ENCODE peak calls at places on chromosomes 12 and 14, in four cellular contexts. F is Right ventricle myocardium superior, A is HCT116, P is T-helper 2 cell. T is an unnamed sample.

GRCh38 chr12:116539905-116540482 is 19.2 kb upstream of the MAP1LC3B2 start:
- DNase-seq in F (peak), A (no peak), P (peak), T (peak)

GRCh38 chr12:75600146-75600545 is 88.7 kb upstream of the KRR1 start:
- DNase-seq in F (no peak), A (no peak), P (no peak), T (no peak)

GRCh38 chr12:32261638-32262037 is 137.7 kb upstream of the FGD4 start:
- DNase-seq in F (no peak), A (no peak), P (no peak), T (peak)

GRCh38 chr12:64669270-64669842 is 59.1 kb downstream of the RASSF3 start:
- DNase-seq in F (peak), A (no peak), P (peak), T (peak)

GRCh38 chr14:51544901-51545300 is 106.8 kb upstream of the FRMD6 start:
- DNase-seq in F (no peak), A (no peak), P (no peak), T (no peak)

GRCh38 chr12:76595056-76595455 is 35.5 kb upstream of the OSBPL8 start:
- DNase-seq in F (no peak), A (no peak), P (no peak), T (no peak)

GRCh38 chr14:22980672-22981089 is 1.7 kb downstream of the AJUBA start:
- DNase-seq in F (no peak), A (no peak), P (peak), T (peak)

GRCh38 chr12:115199831-115200230 is 515.9 kb upstream of the TBX3 start:
- DNase-seq in F (no peak), A (no peak), P (no peak), T (no peak)

GRCh38 chr12:53287741-53288216 is 7.6 kb upstream of the PFDN5 start:
- DNase-seq in F (peak), A (no peak), P (peak), T (peak)

GRCh38 chr14:30610719-30611388 is 11.3 kb upstream of the SCFD1 start:
- DNase-seq in F (peak), A (peak), P (peak), T (peak)

GRCh38 chr12:69916541-69917270 is 91.7 kb downstream of the MYRFL start:
- DNase-seq in F (no peak), A (no peak), P (no peak), T (no peak)

GRCh38 chr12:58233886-58234285 is 292.5 kb downstream of the ATP23 start:
- DNase-seq in F (no peak), A (no peak), P (no peak), T (no peak)

GRCh38 chr14:105366386-105367074 is 31.8 kb upstream of the TEX22 start:
- DNase-seq in F (no peak), A (no peak), P (no peak), T (no peak)

GRCh38 chr14:100402631-100403030 is 79.5 kb downstream of the SLC25A47 start:
- DNase-seq in F (no peak), A (no peak), P (no peak), T (peak)

GRCh38 chr12:67853204-67853603 is 136.0 kb upstream of the IFNG-AS1 start:
- DNase-seq in F (no peak), A (no peak), P (no peak), T (no peak)

GRCh38 chr14:62428429-62429203 is 616.6 kb downstream of the KCNH5 start:
- DNase-seq in F (no peak), A (no peak), P (no peak), T (peak)

GRCh38 chr14:70641548-70642312 is at the start of gene TTC9:
- DNase-seq in F (no peak), A (no peak), P (peak), T (peak)

GRCh38 chr12:14961466-14962155 is at the start of gene ARHGDIB:
- DNase-seq in F (peak), A (no peak), P (peak), T (peak)

GRCh38 chr12:119649202-119649808 is 18.6 kb upstream of the PRKAB1 start:
- DNase-seq in F (no peak), A (no peak), P (no peak), T (peak)

T was measured in dermis blood vessel endothelial cell.